ENCODE peak calls at places on chromosomes 7 and 10, in six cellular contexts. M is CD4-positive, alpha-beta T cell; Y is astrocyte; B is kidney epithelial cell; X is HFF-Myc; C is IMR-90. T is an unnamed sample.

GRCh38 chr7:2966466-2967078 is 77.1 kb downstream of the CARD11 start:
- DNase-seq in M (no peak), Y (no peak), X (no peak), B (no peak), C (no peak), T (peak)

GRCh38 chr7:134450296-134451000 is 8.5 kb downstream of the AKR1B1 start:
- DNase-seq in X (no peak), M (no peak), C (peak), Y (no peak), B (no peak), T (no peak)

GRCh38 chr10:28241766-28242399 is 61.0 kb downstream of the MPP7 start:
- DNase-seq in B (no peak), X (peak), M (peak), Y (no peak), C (peak), T (peak)

GRCh38 chr10:101779544-101780186 is 3.6 kb downstream of the NPM3 start:
- DNase-seq in Y (peak), C (peak), M (peak), X (no peak), B (no peak), T (peak)

GRCh38 chr7:33724201-33724600 is 181.1 kb upstream of the BMPER start:
- DNase-seq in M (no peak), X (no peak), B (no peak), C (no peak), Y (no peak), T (no peak)

GRCh38 chr10:25797888-25798429 is 136.1 kb upstream of the MYO3A start:
- DNase-seq in C (no peak), X (no peak), B (no peak), Y (peak), M (no peak), T (no peak)

GRCh38 chr7:144565586-144565985 is 162.1 kb upstream of the NOBOX start:
- DNase-seq in Y (no peak), X (no peak), B (no peak), C (no peak), M (no peak), T (no peak)

GRCh38 chr7:47449810-47450586 is 131.9 kb downstream of the TNS3 start:
- DNase-seq in X (peak), B (no peak), Y (peak), C (peak), M (no peak), T (no peak)

GRCh38 chr10:68878463-68878862 is 22.7 kb upstream of the DDX50 start:
- DNase-seq in C (no peak), X (no peak), M (no peak), B (no peak), Y (no peak), T (no peak)

GRCh38 chr7:150408393-150409299 is 29.5 kb downstream of the ZNF775 start:
- DNase-seq in M (no peak), C (no peak), X (no peak), B (no peak), Y (no peak), T (no peak)

GRCh38 chr7:40755438-40755837 is 620.6 kb downstream of the SUGCT start:
- DNase-seq in Y (no peak), X (no peak), C (peak), B (no peak), M (no peak), T (no peak)

GRCh38 chr7:131600578-131600977 is 44.1 kb upstream of the PODXL start:
- DNase-seq in M (no peak), C (peak), B (no peak), Y (peak), X (no peak), T (no peak)

DNA sequence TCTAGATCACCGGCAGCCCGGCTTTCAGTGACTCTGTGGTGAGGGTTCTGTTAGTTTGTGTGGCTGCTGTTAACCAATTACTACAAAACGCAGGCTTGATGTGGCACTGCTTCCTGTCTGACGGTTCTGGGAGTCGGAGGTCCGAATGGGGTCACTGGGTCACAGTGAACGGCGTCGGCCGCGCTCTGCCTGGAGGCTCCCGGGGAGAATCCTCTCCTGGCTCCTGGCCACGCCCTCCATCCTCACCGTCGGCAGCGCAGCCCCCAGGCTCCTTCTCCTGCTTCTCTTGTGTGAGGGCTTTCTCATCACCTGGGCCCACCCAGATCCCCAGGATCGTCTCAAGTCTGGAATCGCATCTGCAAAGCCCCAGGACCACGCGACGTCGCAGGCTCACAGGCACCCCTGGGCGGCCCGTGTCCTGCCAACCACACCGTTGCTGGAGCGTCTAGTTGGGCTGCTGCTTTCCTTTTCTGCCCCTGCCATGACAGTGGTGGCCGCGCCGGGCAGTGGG is 31.8 kb upstream of the NKX6-2 start:
- DNase-seq in X (no peak), C (no peak), B (no peak), M (no peak), Y (no peak), T (no peak)
- TF ChIP-seq CTCF in X (no peak), C (no peak), B (no peak), M (no peak), Y (no peak), T (no peak)

GRCh38 chr7:74183653-74184450 is 9.7 kb downstream of the EIF4H start:
- DNase-seq in X (no peak), C (no peak), M (no peak), Y (no peak), B (no peak), T (no peak)
- TF ChIP-seq CTCF in X (peak), C (peak), M (no peak), Y (no peak), B (peak), T (no peak)

DNA sequence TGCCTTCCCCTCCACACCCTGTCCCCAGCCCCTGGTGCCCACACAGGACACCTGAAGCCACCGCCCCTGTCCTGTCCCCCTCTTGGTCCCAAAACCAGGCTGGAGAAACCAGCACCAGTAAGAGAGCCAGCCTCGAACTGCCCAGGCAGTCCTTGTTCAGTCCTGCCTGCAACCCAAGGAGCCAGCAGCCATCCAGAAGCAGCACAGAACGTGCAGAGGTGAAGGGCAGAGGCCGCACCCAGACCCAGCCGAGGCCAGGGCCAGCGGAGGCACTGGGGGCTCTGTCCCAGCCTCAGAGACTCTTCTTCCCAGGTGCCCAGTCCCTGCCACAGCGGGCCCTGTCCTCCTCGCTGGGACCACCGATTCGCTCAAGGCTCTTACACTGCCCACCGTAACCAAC is 23.3 kb upstream of the CNPY1 start:
- DNase-seq in X (no peak), M (no peak), B (no peak), C (no peak), Y (no peak), T (no peak)
- TF ChIP-seq CTCF in X (no peak), M (no peak), B (no peak), C (no peak), Y (no peak), T (no peak)

GRCh38 chr10:70478191-70479160 is at the start of gene PALD1:
- DNase-seq in C (no peak), M (peak), Y (peak), B (no peak), X (peak), T (peak)
- TF ChIP-seq CTCF in C (no peak), M (no peak), Y (no peak), B (no peak), X (no peak), T (peak)

DNA sequence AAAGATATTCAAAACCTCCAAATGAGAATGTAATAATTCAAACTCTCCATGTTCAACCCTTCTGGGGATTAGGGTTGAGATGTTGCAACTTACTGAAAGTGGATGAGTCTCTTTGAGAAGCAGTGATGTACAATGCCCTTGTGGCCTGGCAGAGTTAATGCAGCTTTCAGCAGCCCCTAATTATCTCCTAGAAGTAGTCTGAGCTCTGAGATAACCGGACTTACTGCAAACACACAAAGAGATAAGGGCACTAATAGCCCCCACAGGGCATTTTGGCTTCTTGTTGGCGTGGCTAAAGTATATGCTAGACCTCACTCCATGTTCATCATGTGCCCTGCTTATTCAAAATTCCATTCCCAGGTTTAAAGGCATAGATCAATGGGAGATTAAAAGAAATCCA is 404.7 kb downstream of the NEBL start:
- DNase-seq in X (no peak), M (no peak), B (no peak), C (no peak), Y (no peak), T (no peak)
- TF ChIP-seq CTCF in X (no peak), M (no peak), B (no peak), C (no peak), Y (no peak), T (no peak)

GRCh38 chr10:14093735-14094484 is 236.8 kb downstream of the FRMD4A start:
- DNase-seq in Y (peak), B (no peak), C (peak), X (no peak), M (no peak), T (no peak)
- TF ChIP-seq CTCF in Y (peak), B (peak), C (peak), X (peak), M (peak), T (no peak)

GRCh38 chr7:74606909-74607255 is 50.6 kb upstream of the GTF2I start:
- DNase-seq in X (no peak), B (no peak), Y (no peak), C (no peak), M (no peak), T (no peak)

GRCh38 chr7:74604326-74605020 is 53.0 kb upstream of the GTF2I start:
- DNase-seq in X (no peak), B (no peak), C (no peak), M (no peak), Y (no peak), T (no peak)

GRCh38 chr7:74612015-74612829 is 45.3 kb upstream of the GTF2I start:
- DNase-seq in X (no peak), Y (peak), M (no peak), B (no peak), C (no peak), T (peak)

DNA sequence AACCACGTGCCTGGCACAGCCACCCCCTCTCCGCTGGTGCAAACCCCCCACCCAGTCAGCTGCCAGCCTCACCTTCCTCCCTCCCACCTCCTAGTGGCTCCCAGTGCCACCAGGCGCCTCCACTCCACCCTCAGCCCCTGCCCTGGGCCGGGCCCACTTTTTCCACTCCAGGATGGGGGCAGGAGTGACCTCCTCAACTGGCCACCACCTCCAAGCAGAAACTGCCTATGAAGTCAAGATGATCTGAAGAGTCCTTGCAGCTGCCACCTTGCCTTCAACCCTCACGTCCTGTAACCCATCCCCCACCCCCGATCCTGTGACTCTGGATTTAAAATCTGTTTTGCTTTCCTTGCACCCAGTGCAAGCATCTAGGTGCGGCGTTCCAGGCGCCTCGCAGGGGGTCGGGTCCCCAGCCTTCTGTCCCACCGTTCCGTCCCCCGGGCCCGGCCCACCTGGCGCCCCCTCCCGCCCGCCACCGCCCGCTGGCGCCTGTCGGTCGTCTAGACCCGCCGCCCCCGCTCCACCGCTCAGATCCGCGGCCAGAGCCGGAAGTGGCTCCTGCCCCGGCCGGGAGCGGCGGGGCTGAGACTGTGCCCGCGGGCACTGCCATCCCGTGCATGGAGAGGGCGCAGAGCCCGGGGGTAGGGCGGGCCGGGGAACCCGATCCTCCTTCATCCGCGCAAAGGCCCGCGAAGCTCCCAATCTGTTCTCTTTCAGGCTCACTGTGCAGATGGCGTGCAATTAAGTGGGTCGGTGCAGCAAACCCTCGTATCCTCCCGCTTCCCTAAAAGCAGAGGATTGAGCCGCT is 51.2 kb upstream of the GTF2I start:
- DNase-seq in B (no peak), M (peak), X (no peak), C (no peak), Y (no peak), T (peak)
- TF ChIP-seq CTCF in B (no peak), M (no peak), X (no peak), C (no peak), Y (no peak), T (no peak)